ENCODE peak calls at places on chromosomes 13 and 19, in seven cellular contexts. Z is AG04450, T is ascending aorta, G is choroid plexus epithelial cell, D is left ventricle myocardium inferior, X is pancreas, B is suprapubic skin. S is an unnamed sample.

GRCh38 chr13:45361596-45362206 is 20.7 kb upstream of the TPT1 start:
- DNase-seq in Z (no peak), T (no peak), G (no peak), D (no peak), X (no peak), B (no peak), S (no peak)

GRCh38 chr19:31066385-31066784 is 282.9 kb downstream of the TSHZ3 start:
- DNase-seq in Z (peak; percentile 34), T (no peak), G (peak; percentile 84), D (no peak), X (no peak), B (no peak), S (no peak)

GRCh38 chr13:51916962-51917361 is 55.2 kb downstream of the CCDC70 start:
- DNase-seq in Z (no peak), T (no peak), G (no peak), D (no peak), X (no peak), B (peak; percentile 52), S (no peak)

GRCh38 chr13:98279473-98280175 is 102.6 kb upstream of the RNF113B start:
- DNase-seq in Z (no peak), T (no peak), G (no peak), D (no peak), X (no peak), B (no peak), S (no peak)

GRCh38 chr13:67877031-67877430 is 646.9 kb upstream of the PCDH9 start:
- DNase-seq in Z (no peak), T (no peak), G (no peak), D (no peak), X (no peak), B (no peak), S (no peak)

GRCh38 chr13:103190841-103191240 is 124.6 kb upstream of the SLC10A2 start:
- DNase-seq in Z (no peak), T (no peak), G (no peak), D (no peak), X (no peak), B (no peak), S (no peak)

GRCh38 chr13:110116072-110116487 is 190.9 kb downstream of the COL4A1 start:
- DNase-seq in Z (no peak), T (no peak), G (peak; percentile 68), D (peak; percentile 47), X (peak; percentile 66), B (no peak), S (no peak)

GRCh38 chr19:33251526-33252090 is 26.0 kb upstream of the SLC7A10 start:
- DNase-seq in Z (no peak), T (no peak), G (no peak), D (no peak), X (no peak), B (no peak), S (no peak)

GRCh38 chr13:113458218-113459065 is 5.2 kb upstream of the ADPRHL1 start:
- DNase-seq in Z (peak; percentile 13), T (no peak), G (peak; percentile 90), D (no peak), X (no peak), B (no peak), S (no peak)

GRCh38 chr13:114102521-114103288 is 29.7 kb downstream of the RASA3 start:
- DNase-seq in Z (no peak), T (no peak), G (no peak), D (no peak), X (peak; percentile 18), B (peak; percentile 71), S (peak; percentile 55)

GRCh38 chr13:76868451-76868850 is 17.8 kb downstream of the KCTD12 start:
- DNase-seq in Z (no peak), T (no peak), G (no peak), D (no peak), X (no peak), B (no peak), S (no peak)

GRCh38 chr13:111316161-111316730 is 4.2 kb upstream of the TEX29 start:
- DNase-seq in Z (no peak), T (peak; percentile 56), G (no peak), D (no peak), X (no peak), B (no peak), S (no peak)

GRCh38 chr13:45492538-45492937 is 27.8 kb downstream of the COG3 start:
- DNase-seq in Z (no peak), T (no peak), G (peak; percentile 77), D (no peak), X (no peak), B (no peak), S (no peak)

GRCh38 chr19:47035495-47036232 is 12.8 kb downstream of the TMEM160 start:
- DNase-seq in Z (peak; percentile 47), T (peak; percentile 90), G (peak; percentile 81), D (peak; percentile 84), X (peak; percentile 89), B (peak; percentile 93), S (peak; percentile 85)

GRCh38 chr19:17755533-17755885 is 4.2 kb downstream of the FCHO1 start:
- DNase-seq in Z (no peak), T (no peak), G (no peak), D (no peak), X (no peak), B (no peak), S (no peak)

DNA sequence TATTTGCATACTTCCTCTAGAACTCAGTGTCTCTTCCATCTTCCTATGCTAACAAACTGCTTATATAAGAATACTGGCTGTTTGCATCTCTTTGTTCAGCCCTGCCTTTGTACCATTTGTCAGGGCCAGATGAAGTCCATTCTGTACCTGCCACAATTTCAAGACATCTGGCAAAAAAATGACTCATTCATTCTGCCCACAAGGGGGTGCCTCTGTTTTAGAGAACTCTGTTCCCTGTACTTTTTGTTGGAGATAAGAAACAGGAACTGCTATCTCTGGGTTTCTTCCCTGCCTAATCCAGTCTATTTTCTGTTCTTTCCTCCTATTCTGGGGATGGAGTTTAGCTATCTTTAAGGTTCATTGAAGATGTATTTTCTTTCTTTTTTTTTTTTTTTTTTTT is 23.0 kb downstream of the ZNF568 start:
- DNase-seq in Z (no peak), T (no peak), G (peak; percentile 21), D (no peak), X (no peak), B (no peak), S (no peak)
- TF ChIP-seq CTCF in Z (no peak), T (no peak), G (peak; percentile 34), D (peak; percentile 17), X (no peak), B (no peak), S (no peak)

DNA sequence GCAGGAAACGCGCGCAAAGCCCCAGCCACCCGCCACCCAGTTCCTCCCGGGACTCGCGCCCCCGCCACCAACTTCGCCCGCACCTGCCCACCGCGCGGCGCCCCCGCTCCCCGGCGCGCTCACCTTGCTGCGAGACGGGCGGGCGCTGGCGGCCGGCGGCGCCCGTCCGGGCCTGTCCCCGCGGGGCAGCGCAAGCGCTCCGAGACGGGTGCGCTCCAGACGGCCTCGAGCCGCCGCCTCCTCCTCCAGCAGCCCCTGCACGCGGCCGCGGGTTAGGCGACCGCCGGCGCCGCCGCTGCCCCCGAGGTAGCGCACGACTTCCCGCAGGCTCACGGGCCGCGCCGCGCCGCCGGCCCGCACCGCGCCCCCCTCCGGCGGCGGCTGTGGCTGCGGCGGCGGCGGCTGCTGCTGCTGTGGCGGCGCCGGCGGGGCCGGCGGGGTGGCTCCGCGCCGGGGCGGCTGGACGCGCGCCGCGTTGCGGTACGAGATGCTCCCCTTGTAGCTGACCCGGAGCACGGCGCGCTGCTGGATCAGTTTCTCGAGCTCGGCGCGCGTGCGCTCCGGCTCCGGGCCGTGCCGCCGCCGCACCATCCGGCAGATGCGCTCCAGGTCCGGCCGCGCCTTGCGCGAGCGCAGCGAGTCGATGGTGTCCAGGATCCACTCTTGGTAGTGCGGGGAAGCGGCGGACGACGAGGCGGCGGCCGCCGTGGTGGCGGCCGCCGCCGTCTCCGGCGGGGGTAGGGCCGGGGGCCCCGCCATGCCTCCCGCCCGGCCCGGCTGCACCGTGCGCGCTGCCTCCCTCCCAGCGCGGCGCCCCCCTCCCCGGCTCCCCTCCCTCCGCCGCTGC is 666 bp downstream of the SAMD1 start:
- DNase-seq in Z (no peak), T (peak; percentile 77), G (peak; percentile 77), D (peak; percentile 58), X (peak; percentile 68), B (no peak), S (no peak)
- TF ChIP-seq CTCF in Z (no peak), T (no peak), G (no peak), D (no peak), X (no peak), B (no peak), S (peak; percentile 19)

DNA sequence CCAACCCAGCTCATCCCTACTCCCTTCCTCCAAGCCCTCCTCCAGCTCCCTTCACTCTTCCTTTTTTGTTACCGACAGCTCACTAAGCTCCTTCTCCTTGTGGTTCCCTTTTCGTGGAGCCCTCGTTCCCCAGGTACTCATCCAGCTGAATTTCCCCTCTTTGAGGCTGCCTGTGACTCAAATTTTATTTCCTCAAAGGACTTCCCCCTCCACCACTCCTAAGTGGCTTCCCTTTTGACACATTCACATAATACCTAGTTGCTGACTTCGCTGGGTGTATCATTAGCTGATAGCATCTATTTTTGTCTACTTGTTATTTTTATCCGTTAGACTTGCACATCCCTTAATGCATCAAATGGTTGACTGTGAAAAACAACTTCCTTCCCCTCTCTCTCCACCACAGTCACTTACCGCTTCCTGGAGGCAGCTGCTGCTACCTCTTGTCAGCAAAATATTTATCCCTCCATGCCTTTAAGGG is 14.5 kb downstream of the FFAR2 start:
- DNase-seq in Z (no peak), T (no peak), G (no peak), D (no peak), X (no peak), B (no peak), S (no peak)
- TF ChIP-seq CTCF in Z (no peak), T (no peak), G (no peak), D (no peak), X (no peak), B (no peak), S (no peak)

GRCh38 chr19:6418562-6418932 is 6.1 kb downstream of the KHSRP start:
- DNase-seq in Z (no peak), T (no peak), G (no peak), D (no peak), X (no peak), B (no peak), S (no peak)

GRCh38 chr19:6415592-6416190 is 8.9 kb downstream of the KHSRP start:
- DNase-seq in Z (no peak), T (no peak), G (no peak), D (no peak), X (no peak), B (no peak), S (no peak)

GRCh38 chr19:6414793-6415591 is 9.6 kb downstream of the KHSRP start:
- DNase-seq in Z (no peak), T (no peak), G (no peak), D (no peak), X (no peak), B (no peak), S (no peak)

GRCh38 chr19:6416658-6417405 is 7.8 kb downstream of the KHSRP start:
- DNase-seq in Z (no peak), T (no peak), G (no peak), D (no peak), X (no peak), B (no peak), S (no peak)

GRCh38 chr19:6417713-6418561 is 6.7 kb downstream of the KHSRP start:
- DNase-seq in Z (no peak), T (no peak), G (peak; percentile 19), D (no peak), X (no peak), B (no peak), S (no peak)
- TF ChIP-seq CTCF in Z (peak; percentile 40), T (peak; percentile 8), G (peak; percentile 54), D (peak; percentile 56), X (no peak), B (no peak), S (peak; percentile 52)

S was measured in right atrium auricular region.